ENCODE peak calls at places on chromosomes 3 and 15, in nine cellular contexts. O is HFFc6, K is HFF-Myc, R is GM12865, C is endodermal cell, W is mesothelial cell of epicardium, B is cardiac fibroblast, I is psoas muscle, V is kidney. Z is an unnamed sample.
A peak's percentile ranks its signal among the peaks of the same experiment; 100 is the strongest.

GRCh38 chr15:77631790-77632551 is 741 bp downstream of the LINGO1 start:
- DNase-seq in C (peak; percentile 88), B (no peak), I (no peak), R (no peak), V (peak; percentile 70), O (no peak), K (no peak), W (no peak), Z (no peak)

GRCh38 chr3:32376098-32376497 is 15.6 kb upstream of the CMTM7 start:
- DNase-seq in R (no peak), B (peak; percentile 95), V (no peak), O (no peak), C (no peak), I (no peak), W (no peak), K (no peak), Z (no peak)

GRCh38 chr3:138681463-138682215 is 73.1 kb downstream of the FAIM start:
- DNase-seq in B (no peak), K (no peak), C (no peak), V (no peak), R (no peak), I (no peak), O (no peak), W (no peak), Z (no peak)

GRCh38 chr3:160617636-160618035 is 52.3 kb upstream of the KPNA4 start:
- DNase-seq in C (peak; percentile 51), K (no peak), V (no peak), B (no peak), I (no peak), W (no peak), R (no peak), O (no peak), Z (no peak)

GRCh38 chr3:141414141-141414689 is 45.9 kb downstream of the ZBTB38 start:
- DNase-seq in I (peak; percentile 53), O (no peak), C (no peak), B (peak; percentile 40), V (no peak), W (no peak), R (no peak), K (no peak), Z (no peak)

GRCh38 chr3:176032043-176032442 is 1165.2 kb downstream of the TBL1XR1 start:
- DNase-seq in V (no peak), O (no peak), R (no peak), W (no peak), B (no peak), K (no peak), C (no peak), I (no peak), Z (no peak)

GRCh38 chr3:47161983-47162694 is 1.8 kb downstream of the SETD2 start:
- DNase-seq in O (no peak), C (no peak), K (no peak), I (no peak), V (no peak), B (no peak), R (no peak), W (no peak), Z (no peak)

GRCh38 chr3:126913524-126913923 is 69.4 kb upstream of the PLXNA1 start:
- DNase-seq in W (no peak), O (no peak), R (peak; percentile 47), B (no peak), V (no peak), C (no peak), I (no peak), K (no peak), Z (no peak)

GRCh38 chr15:60423540-60423939 is 25.8 kb upstream of the ANXA2 start:
- DNase-seq in I (no peak), O (peak; percentile 94), B (peak; percentile 93), C (peak; percentile 49), K (peak; percentile 74), V (no peak), R (peak; percentile 11), W (no peak), Z (no peak)

GRCh38 chr3:13370609-13371008 is 49.5 kb downstream of the NUP210 start:
- DNase-seq in R (no peak), I (no peak), W (no peak), V (no peak), K (no peak), O (no peak), C (no peak), B (no peak), Z (no peak)

GRCh38 chr3:25173610-25174009 is 254.5 kb upstream of the RARB start:
- DNase-seq in V (no peak), B (no peak), K (no peak), C (no peak), O (no peak), I (no peak), R (no peak), W (no peak), Z (no peak)

GRCh38 chr3:132870596-132870995 is 148.4 kb upstream of the NPHP3 start:
- DNase-seq in I (no peak), O (no peak), K (no peak), R (no peak), C (no peak), V (no peak), W (no peak), B (no peak), Z (no peak)

GRCh38 chr15:86919581-86919980 is 839.9 kb downstream of the AGBL1 start:
- DNase-seq in W (no peak), B (no peak), K (no peak), V (no peak), O (no peak), I (no peak), R (peak; percentile 11), C (no peak), Z (no peak)

GRCh38 chr15:86911022-86911421 is 831.4 kb downstream of the AGBL1 start:
- DNase-seq in V (no peak), R (no peak), B (no peak), O (no peak), K (no peak), I (no peak), C (no peak), W (no peak), Z (no peak)

GRCh38 chr15:86916671-86917450 is 837.2 kb downstream of the AGBL1 start:
- DNase-seq in V (no peak), B (no peak), W (no peak), C (no peak), I (no peak), K (no peak), R (no peak), O (no peak), Z (no peak)

GRCh38 chr15:86915811-86916331 is 836.2 kb downstream of the AGBL1 start:
- DNase-seq in B (peak; percentile 73), W (no peak), C (peak; percentile 75), O (peak; percentile 49), V (no peak), R (peak; percentile 31), I (no peak), K (peak; percentile 1), Z (no peak)
- TF ChIP-seq CTCF in B (peak; percentile 54), W (no peak), C (peak; percentile 82), O (peak; percentile 71), V (peak; percentile 41), R (peak; percentile 28), I (peak; percentile 48), K (peak; percentile 22), Z (peak; percentile 68)

DNA sequence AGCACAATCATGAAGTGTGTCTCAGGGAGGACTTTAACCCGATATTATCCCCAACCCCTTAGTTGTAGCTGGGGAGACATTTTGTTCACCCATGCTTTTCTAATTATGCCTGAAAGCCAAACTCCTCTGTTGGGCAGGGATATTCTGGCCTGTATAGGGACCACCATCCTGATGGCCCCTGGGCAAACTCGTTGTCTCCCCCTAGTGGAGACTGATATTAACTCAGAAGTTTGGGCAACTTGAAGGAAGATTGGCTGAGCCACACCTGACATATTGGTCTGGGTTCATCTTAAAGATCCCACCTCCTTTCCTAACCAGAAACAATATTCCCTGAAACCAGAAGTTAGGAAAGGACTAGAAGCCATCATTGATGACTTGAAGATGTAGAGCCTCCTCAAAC is 42.3 kb downstream of the TM4SF18 start:
- DNase-seq in W (no peak), I (no peak), V (no peak), K (no peak), R (peak; percentile 42), C (no peak), O (peak; percentile 5), B (no peak), Z (no peak)
- TF ChIP-seq CTCF in W (peak; percentile 53), I (peak; percentile 15), V (peak; percentile 10), K (peak; percentile 63), R (peak; percentile 55), C (peak; percentile 77), O (peak; percentile 77), B (peak; percentile 68), Z (peak; percentile 70)

GRCh38 chr15:74958320-74958907 is 1.8 kb upstream of the RPP25 start:
- DNase-seq in I (peak; percentile 69), W (no peak), C (peak; percentile 83), O (peak; percentile 50), K (no peak), V (peak; percentile 88), R (no peak), B (peak; percentile 52), Z (no peak)
- TF ChIP-seq CTCF in I (peak; percentile 11), W (no peak), C (peak; percentile 59), O (peak; percentile 40), K (no peak), V (peak; percentile 36), R (no peak), B (peak; percentile 21), Z (peak; percentile 65)

GRCh38 chr15:62069551-62069950 is 2.8 kb downstream of the C2CD4A start:
- DNase-seq in B (no peak), R (no peak), I (no peak), O (no peak), V (no peak), W (no peak), C (no peak), K (no peak), Z (no peak)

GRCh38 chr15:62068787-62069170 is 2.0 kb downstream of the C2CD4A start:
- DNase-seq in R (no peak), K (no peak), W (no peak), V (no peak), B (peak; percentile 19), O (no peak), C (no peak), I (no peak), Z (no peak)

GRCh38 chr15:62067448-62068044 is 769 bp downstream of the C2CD4A start:
- DNase-seq in K (no peak), C (peak; percentile 77), B (peak; percentile 19), R (no peak), I (peak; percentile 64), O (no peak), V (peak; percentile 77), W (no peak), Z (no peak)

GRCh38 chr15:62068071-62068786 is 1.5 kb downstream of the C2CD4A start:
- DNase-seq in K (no peak), R (peak; percentile 42), C (peak; percentile 86), V (peak; percentile 88), W (peak; percentile 21), I (peak; percentile 70), O (no peak), B (peak; percentile 48), Z (no peak)

DNA sequence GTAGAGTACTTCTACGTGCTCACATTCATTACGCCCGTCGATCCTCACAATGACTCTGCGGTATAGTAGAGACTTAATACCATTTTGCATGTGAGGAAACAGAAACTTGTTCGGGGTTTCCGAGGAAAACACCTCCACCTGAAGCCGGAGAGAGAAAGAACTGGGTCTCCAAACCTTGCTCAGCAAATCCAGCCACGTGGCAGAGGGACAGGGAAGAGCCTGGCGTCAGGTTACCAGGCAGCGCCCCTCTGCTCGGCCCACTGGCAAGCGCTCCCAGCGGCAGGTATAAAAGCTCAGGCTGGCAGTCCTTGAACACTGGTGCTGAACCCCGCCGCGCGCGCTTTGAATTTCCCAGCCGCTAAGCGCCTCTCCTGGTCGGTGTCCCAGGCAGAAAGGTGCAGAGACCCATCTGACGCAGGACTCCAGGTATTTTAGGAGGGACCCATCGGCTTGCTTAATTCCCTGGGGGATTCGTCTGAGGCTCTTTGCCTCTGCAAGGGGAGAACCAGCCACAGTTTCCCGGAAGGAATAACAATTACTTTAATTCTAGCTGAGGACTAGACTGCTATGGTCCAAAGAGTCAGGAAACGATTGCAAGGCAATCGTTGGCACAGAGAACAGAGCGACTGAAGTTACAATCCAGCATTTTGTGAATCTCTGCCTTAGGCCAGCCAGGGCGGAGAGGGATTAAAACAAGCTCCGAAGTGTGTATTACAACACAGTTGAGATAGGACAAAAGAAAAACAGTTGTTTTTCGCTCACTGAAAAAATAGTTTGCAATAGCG is at the start of gene C2CD4A:
- DNase-seq in C (peak; percentile 95), I (peak; percentile 74), O (no peak), V (peak; percentile 95), K (no peak), W (peak; percentile 40), B (peak; percentile 69), R (peak; percentile 40), Z (no peak)
- TF ChIP-seq CTCF in C (peak; percentile 54), I (peak; percentile 29), O (peak; percentile 29), V (peak; percentile 24), K (no peak), W (no peak), B (peak; percentile 32), R (no peak), Z (peak; percentile 41)